ENCODE peak calls at places on chromosomes 6 and 20, in four cellular contexts. F is NCI-H774, C is pancreas, W is upper lobe of right lung. P is an unnamed sample.

GRCh38 chr6:146358341-146359046 is 185.1 kb upstream of the RAB32 start:
- DNase-seq in F (no peak), C (no peak), W (no peak), P (no peak)

GRCh38 chr6:121876721-121877120 is 441.3 kb downstream of the GJA1 start:
- DNase-seq in F (no peak), C (no peak), W (no peak), P (no peak)

GRCh38 chr20:19015326-19015725 is 197.1 kb upstream of the SLC24A3 start:
- DNase-seq in F (no peak), C (no peak), W (no peak), P (no peak)

GRCh38 chr6:117448732-117449131 is 23.0 kb upstream of the ROS1 start:
- DNase-seq in F (no peak), C (no peak), W (no peak), P (no peak)

GRCh38 chr6:140225587-140226438 is 851.4 kb upstream of the CITED2 start:
- DNase-seq in F (no peak), C (no peak), W (no peak), P (no peak)

GRCh38 chr6:148819852-148820251 is 73.0 kb downstream of the UST start:
- DNase-seq in F (no peak), C (no peak), W (no peak), P (no peak)

GRCh38 chr6:36724514-36725385 is 27.1 kb downstream of the RAB44 start:
- DNase-seq in F (peak), C (peak), W (peak), P (peak)

GRCh38 chr6:15283986-15284361 is 38.1 kb downstream of the JARID2 start:
- DNase-seq in F (no peak), C (no peak), W (no peak), P (no peak)

GRCh38 chr6:17002123-17002522 is 99.7 kb upstream of the STMND1 start:
- DNase-seq in F (no peak), C (no peak), W (no peak), P (no peak)

GRCh38 chr6:132133734-132134490 is 182.7 kb upstream of the CCN2 start:
- DNase-seq in F (no peak), C (no peak), W (no peak), P (no peak)

GRCh38 chr6:130933712-130934200 is 106.5 kb downstream of the SMLR1 start:
- DNase-seq in F (no peak), C (no peak), W (no peak), P (no peak)

GRCh38 chr20:52783769-52784168 is 188.4 kb upstream of the TSHZ2 start:
- DNase-seq in F (no peak), C (no peak), W (no peak), P (peak)

GRCh38 chr6:17962436-17963031 is 24.9 kb downstream of the KIF13A start:
- DNase-seq in F (no peak), C (no peak), W (no peak), P (no peak)

GRCh38 chr6:133923938-133924593 is 29.0 kb upstream of the TBPL1 start:
- DNase-seq in F (peak), C (no peak), W (no peak), P (peak)

GRCh38 chr6:154993026-154993425 is 2.1 kb upstream of the TIAM2 start:
- DNase-seq in F (no peak), C (no peak), W (no peak), P (no peak)

GRCh38 chr6:76776876-76777275 is 686.4 kb downstream of the HTR1B start:
- DNase-seq in F (no peak), C (no peak), W (no peak), P (no peak)

GRCh38 chr6:146542881-146543210 is 787 bp upstream of the RAB32 start:
- DNase-seq in F (no peak), C (no peak), W (no peak), P (no peak)

GRCh38 chr6:149897015-149897697 is 757 bp downstream of the RAET1E start:
- DNase-seq in F (no peak), C (no peak), W (peak), P (no peak)

GRCh38 chr6:39108041-39108839 is 6.7 kb downstream of the SAYSD1 start:
- DNase-seq in F (no peak), C (no peak), W (no peak), P (no peak)

GRCh38 chr6:151534576-151534975 is 40.8 kb downstream of the CCDC170 start:
- DNase-seq in F (no peak), C (no peak), W (no peak), P (no peak)

GRCh38 chr6:10901751-10902150 is 14.9 kb downstream of the SYCP2L start:
- DNase-seq in F (no peak), C (no peak), W (no peak), P (peak)

GRCh38 chr6:153167026-153167891 is 36.2 kb upstream of the RGS17 start:
- DNase-seq in F (no peak), C (no peak), W (no peak), P (no peak)

GRCh38 chr6:161372422-161372793 is 98.5 kb upstream of the AGPAT4 start:
- DNase-seq in F (no peak), C (no peak), W (no peak), P (no peak)

GRCh38 chr6:37518116-37518515 is 18.4 kb upstream of the CCDC167 start:
- DNase-seq in F (no peak), C (no peak), W (no peak), P (no peak)

GRCh38 chr20:41218466-41218865 is 81.1 kb downstream of the PLCG1 start:
- DNase-seq in F (no peak), C (no peak), W (no peak), P (no peak)

GRCh38 chr6:1679691-1680068 is 70.0 kb downstream of the FOXC1 start:
- DNase-seq in F (peak), C (no peak), W (no peak), P (no peak)

GRCh38 chr6:108800510-108800909 is 47.7 kb upstream of the ARMC2 start:
- DNase-seq in F (no peak), C (no peak), W (no peak), P (no peak)

GRCh38 chr6:9205645-9206044 is 770.3 kb upstream of the SLC35B3 start:
- DNase-seq in F (no peak), C (no peak), W (no peak), P (no peak)

GRCh38 chr6:52595000-52595795 is 18.3 kb upstream of the TRAM2 start:
- DNase-seq in F (no peak), C (no peak), W (no peak), P (peak)

GRCh38 chr20:21323640-21324039 is 20.5 kb downstream of the XRN2 start:
- DNase-seq in F (no peak), C (no peak), W (no peak), P (no peak)

GRCh38 chr6:32222333-32223230 is 1.3 kb downstream of the NOTCH4 start:
- DNase-seq in F (no peak), C (no peak), W (no peak), P (no peak)

GRCh38 chr6:106757722-106758467 is 128.5 kb downstream of the QRSL1 start:
- DNase-seq in F (no peak), C (no peak), W (no peak), P (peak)

GRCh38 chr20:48294196-48294595 is 508.9 kb upstream of the SULF2 start:
- DNase-seq in F (no peak), C (no peak), W (no peak), P (no peak)

GRCh38 chr6:4441981-4442434 is 306.6 kb upstream of the ECI2 start:
- DNase-seq in F (no peak), C (no peak), W (no peak), P (no peak)

GRCh38 chr20:1735417-1736089 is 78.0 kb upstream of the SIRPG start:
- DNase-seq in F (no peak), C (peak), W (no peak), P (no peak)

GRCh38 chr20:43736588-43737091 is 9.8 kb upstream of the GTSF1L start:
- DNase-seq in F (no peak), C (no peak), W (no peak), P (peak)

GRCh38 chr6:135331002-135331401 is 149.9 kb downstream of the MYB start:
- DNase-seq in F (no peak), C (no peak), W (no peak), P (peak)

GRCh38 chr6:125781307-125781868 is 9.4 kb upstream of the NCOA7 start:
- DNase-seq in F (peak), C (no peak), W (no peak), P (peak)